ENCODE peak calls at places on chromosomes 4 and X, in nine cellular contexts. One of them, this sample, is unnamed.
A peak's percentile ranks its signal among the peaks of the same experiment; 100 is the strongest.

GRCh38 chrX:154728791-154729190 is 22.1 kb downstream of the GAB3 start:
- DNase-seq in HT1080: no peak
- DNase-seq in astrocyte of the spinal cord: no peak
- DNase-seq in hypothalamus: no peak
- DNase-seq in mucosa of gallbladder: no peak
- DNase-seq in upper lobe of left lung: no peak
- DNase-seq in GDM1: no peak
- DNase-seq in activated CD4-positive, alpha-beta T cell treated with anti-CD3 and anti-CD28 coated beads for 36 hours: no peak
- DNase-seq in SK-MEL-5: no peak
- DNase-seq in this sample: no peak

GRCh38 chr4:180860136-180860720 is 1383.0 kb upstream of the TENM3 start:
- DNase-seq in upper lobe of left lung: no peak
- DNase-seq in mucosa of gallbladder: no peak
- DNase-seq in HT1080: no peak
- DNase-seq in SK-MEL-5: no peak
- DNase-seq in activated CD4-positive, alpha-beta T cell treated with anti-CD3 and anti-CD28 coated beads for 36 hours: no peak
- DNase-seq in hypothalamus: no peak
- DNase-seq in GDM1: no peak
- DNase-seq in astrocyte of the spinal cord: no peak
- DNase-seq in this sample: no peak

GRCh38 chr4:142719854-142720541 is 126.1 kb downstream of the INPP4B start:
- DNase-seq in GDM1: no peak
- DNase-seq in mucosa of gallbladder: no peak
- DNase-seq in HT1080: peak; percentile 54
- DNase-seq in hypothalamus: no peak
- DNase-seq in upper lobe of left lung: no peak
- DNase-seq in SK-MEL-5: peak; percentile 56
- DNase-seq in astrocyte of the spinal cord: peak; percentile 33
- DNase-seq in activated CD4-positive, alpha-beta T cell treated with anti-CD3 and anti-CD28 coated beads for 36 hours: no peak
- DNase-seq in this sample: peak; percentile 77

GRCh38 chrX:130091976-130092522 is 18.2 kb downstream of the ELF4 start:
- DNase-seq in SK-MEL-5: no peak
- DNase-seq in GDM1: peak; percentile 96
- DNase-seq in astrocyte of the spinal cord: no peak
- DNase-seq in upper lobe of left lung: peak; percentile 71
- DNase-seq in HT1080: peak; percentile 30
- DNase-seq in mucosa of gallbladder: peak; percentile 56
- DNase-seq in hypothalamus: no peak
- DNase-seq in activated CD4-positive, alpha-beta T cell treated with anti-CD3 and anti-CD28 coated beads for 36 hours: peak; percentile 93
- DNase-seq in this sample: peak; percentile 55

GRCh38 chr4:44415251-44415650 is 33.4 kb downstream of the KCTD8 start:
- DNase-seq in astrocyte of the spinal cord: no peak
- DNase-seq in upper lobe of left lung: no peak
- DNase-seq in GDM1: no peak
- DNase-seq in hypothalamus: no peak
- DNase-seq in activated CD4-positive, alpha-beta T cell treated with anti-CD3 and anti-CD28 coated beads for 36 hours: no peak
- DNase-seq in HT1080: no peak
- DNase-seq in mucosa of gallbladder: no peak
- DNase-seq in SK-MEL-5: no peak
- DNase-seq in this sample: no peak

GRCh38 chr4:124505211-124505610 is 207.3 kb downstream of the ANKRD50 start:
- DNase-seq in activated CD4-positive, alpha-beta T cell treated with anti-CD3 and anti-CD28 coated beads for 36 hours: no peak
- DNase-seq in mucosa of gallbladder: no peak
- DNase-seq in upper lobe of left lung: no peak
- DNase-seq in HT1080: no peak
- DNase-seq in astrocyte of the spinal cord: no peak
- DNase-seq in hypothalamus: no peak
- DNase-seq in SK-MEL-5: no peak
- DNase-seq in GDM1: no peak
- DNase-seq in this sample: no peak

GRCh38 chr4:55396305-55397023 is 707 bp downstream of the TMEM165 start:
- DNase-seq in upper lobe of left lung: peak; percentile 91
- DNase-seq in GDM1: no peak
- DNase-seq in astrocyte of the spinal cord: peak; percentile 48
- DNase-seq in activated CD4-positive, alpha-beta T cell treated with anti-CD3 and anti-CD28 coated beads for 36 hours: peak; percentile 50
- DNase-seq in SK-MEL-5: peak; percentile 34
- DNase-seq in hypothalamus: peak; percentile 30
- DNase-seq in HT1080: peak; percentile 45
- DNase-seq in mucosa of gallbladder: peak; percentile 34
- DNase-seq in this sample: peak; percentile 59

GRCh38 chr4:12446650-12447049 is 1018.0 kb upstream of the HS3ST1 start:
- DNase-seq in upper lobe of left lung: no peak
- DNase-seq in SK-MEL-5: no peak
- DNase-seq in astrocyte of the spinal cord: no peak
- DNase-seq in GDM1: no peak
- DNase-seq in HT1080: no peak
- DNase-seq in activated CD4-positive, alpha-beta T cell treated with anti-CD3 and anti-CD28 coated beads for 36 hours: no peak
- DNase-seq in mucosa of gallbladder: no peak
- DNase-seq in hypothalamus: no peak
- DNase-seq in this sample: no peak